ENCODE peak calls at places on chromosomes 6 and 20, in nine cellular contexts. H, F, J, W, C, U, T, V and P are unnamed samples.

GRCh38 chr20:23361108-23361650 is 803 bp upstream of the GZF1 start:
- DNase-seq in H (no peak), F (no peak), J (no peak), W (no peak), C (peak), U (no peak), T (no peak), V (no peak), P (no peak)

GRCh38 chr6:2783188-2783957 is 18.2 kb downstream of the WRNIP1 start:
- DNase-seq in H (no peak), F (no peak), J (no peak), W (no peak), C (no peak), U (no peak), T (peak), V (no peak), P (no peak)

GRCh38 chr20:12591949-12592470 is 416.8 kb upstream of the SPTLC3 start:
- DNase-seq in H (no peak), F (no peak), J (no peak), W (no peak), C (no peak), U (no peak), T (no peak), V (no peak), P (no peak)

GRCh38 chr6:116461563-116462507 is 660 bp downstream of the CALHM6 start:
- DNase-seq in H (peak), F (peak), J (peak), W (peak), C (no peak), U (peak), T (peak), V (peak), P (peak)

GRCh38 chr20:50824137-50824536 is 29.3 kb downstream of the BCAS4 start:
- DNase-seq in H (peak), F (no peak), J (no peak), W (no peak), C (peak), U (no peak), T (peak), V (no peak), P (no peak)

GRCh38 chr6:50330347-50330746 is 280.6 kb upstream of the DEFB112 start:
- DNase-seq in H (no peak), F (no peak), J (no peak), W (no peak), C (no peak), U (no peak), T (no peak), V (no peak), P (no peak)

GRCh38 chr6:148342146-148343027 is at the start of gene SASH1:
- DNase-seq in H (peak), F (peak), J (peak), W (peak), C (peak), U (no peak), T (peak), V (peak), P (no peak)

GRCh38 chr6:154683756-154684523 is 49.3 kb upstream of the SCAF8 start:
- DNase-seq in H (peak), F (no peak), J (no peak), W (no peak), C (no peak), U (no peak), T (peak), V (no peak), P (peak)

GRCh38 chr6:72522735-72523141 is 99.1 kb upstream of the KCNQ5 start:
- DNase-seq in H (no peak), F (no peak), J (no peak), W (no peak), C (peak), U (no peak), T (no peak), V (no peak), P (peak)

GRCh38 chr6:155247618-155248017 is 16.2 kb upstream of the CLDN20 start:
- DNase-seq in H (peak), F (no peak), J (no peak), W (no peak), C (no peak), U (no peak), T (no peak), V (no peak), P (no peak)

GRCh38 chr20:45362804-45363610 is at the start of gene SYS1:
- DNase-seq in H (peak), F (peak), J (peak), W (peak), C (peak), U (peak), T (peak), V (peak), P (peak)

GRCh38 chr6:79586548-79586947 is 44.6 kb upstream of the SH3BGRL2 start:
- DNase-seq in H (no peak), F (no peak), J (no peak), W (no peak), C (peak), U (no peak), T (peak), V (no peak), P (peak)

GRCh38 chr20:10549511-10549910 is 114.4 kb downstream of the SLX4IP start:
- DNase-seq in H (no peak), F (no peak), J (no peak), W (no peak), C (no peak), U (no peak), T (no peak), V (no peak), P (no peak)

GRCh38 chr6:140540743-140541142 is 1166.3 kb upstream of the CITED2 start:
- DNase-seq in H (no peak), F (no peak), J (no peak), W (no peak), C (no peak), U (no peak), T (no peak), V (no peak), P (no peak)

GRCh38 chr6:130164251-130164650 is 58.5 kb downstream of the SAMD3 start:
- DNase-seq in H (no peak), F (no peak), J (no peak), W (no peak), C (no peak), U (no peak), T (no peak), V (no peak), P (no peak)

GRCh38 chr20:61531553-61532345 is 279.7 kb downstream of the CDH4 start:
- DNase-seq in H (no peak), F (no peak), J (no peak), W (no peak), C (no peak), U (no peak), T (peak), V (no peak), P (no peak)

GRCh38 chr6:85464722-85465150 is 14.9 kb downstream of the NT5E start:
- DNase-seq in H (peak), F (no peak), J (no peak), W (no peak), C (no peak), U (peak), T (peak), V (no peak), P (peak)

GRCh38 chr6:5737460-5737859 is 269.3 kb downstream of the NRN1 start:
- DNase-seq in H (no peak), F (no peak), J (no peak), W (no peak), C (no peak), U (no peak), T (no peak), V (no peak), P (no peak)

GRCh38 chr20:50190251-50191064 is at the start of gene CEBPB:
- DNase-seq in H (peak), F (peak), J (peak), W (peak), C (peak), U (peak), T (peak), V (peak), P (peak)

GRCh38 chr6:91886183-91886795 is 1299.4 kb upstream of the MAP3K7 start:
- DNase-seq in H (no peak), F (no peak), J (no peak), W (no peak), C (peak), U (no peak), T (no peak), V (no peak), P (no peak)

GRCh38 chr6:16674666-16675392 is 86.4 kb downstream of the ATXN1 start:
- DNase-seq in H (peak), F (no peak), J (no peak), W (no peak), C (no peak), U (no peak), T (peak), V (no peak), P (no peak)

GRCh38 chr6:72238021-72238420 is 351.7 kb downstream of the RIMS1 start:
- DNase-seq in H (no peak), F (no peak), J (no peak), W (no peak), C (no peak), U (no peak), T (no peak), V (no peak), P (no peak)

GRCh38 chr6:28643017-28643740 is 117.5 kb downstream of the GPX5 start:
- DNase-seq in H (no peak), F (no peak), J (no peak), W (no peak), C (peak), U (no peak), T (peak), V (no peak), P (peak)

GRCh38 chr20:52031574-52032303 is 159.8 kb downstream of the ZFP64 start:
- DNase-seq in H (peak), F (no peak), J (no peak), W (no peak), C (no peak), U (no peak), T (peak), V (no peak), P (peak)

GRCh38 chr20:41889125-41889870 is 271.1 kb upstream of the CHD6 start:
- DNase-seq in H (no peak), F (no peak), J (no peak), W (no peak), C (peak), U (no peak), T (peak), V (no peak), P (peak)

GRCh38 chr6:89952696-89953095 is 58.4 kb downstream of the GJA10 start:
- DNase-seq in H (no peak), F (no peak), J (no peak), W (no peak), C (no peak), U (peak), T (peak), V (no peak), P (peak)

GRCh38 chr20:34990661-34991214 is 35.1 kb downstream of the MYH7B start:
- DNase-seq in H (no peak), F (no peak), J (no peak), W (no peak), C (no peak), U (no peak), T (no peak), V (no peak), P (no peak)

GRCh38 chr6:161222706-161223234 is 51.1 kb downstream of the AGPAT4 start:
- DNase-seq in H (no peak), F (no peak), J (no peak), W (no peak), C (no peak), U (no peak), T (no peak), V (no peak), P (no peak)